ENCODE peak calls at places on chromosomes 12 and 14, in eight cellular contexts. One of them, this sample, is unnamed.

GRCh38 chr14:37641117-37641516 is 45.7 kb downstream of the TTC6 start:
- DNase-seq in IMR-90: no peak
- DNase-seq in HCT116: no peak
- DNase-seq in BE2C: no peak
- DNase-seq in fibroblast of pulmonary artery: no peak
- DNase-seq in effector memory CD4-positive, alpha-beta T cell: no peak
- DNase-seq in naive thymus-derived CD4-positive, alpha-beta T cell: no peak
- DNase-seq in GM23338: no peak
- DNase-seq in this sample: no peak

GRCh38 chr12:68378859-68379628 is 46.9 kb upstream of the MDM1 start:
- DNase-seq in GM23338: no peak
- DNase-seq in effector memory CD4-positive, alpha-beta T cell: no peak
- DNase-seq in HCT116: no peak
- DNase-seq in BE2C: no peak
- DNase-seq in naive thymus-derived CD4-positive, alpha-beta T cell: no peak
- DNase-seq in IMR-90: no peak
- DNase-seq in fibroblast of pulmonary artery: peak; percentile 37
- DNase-seq in this sample: no peak

GRCh38 chr12:20450591-20450990 is 82.3 kb downstream of the PDE3A start:
- DNase-seq in GM23338: no peak
- DNase-seq in naive thymus-derived CD4-positive, alpha-beta T cell: no peak
- DNase-seq in fibroblast of pulmonary artery: no peak
- DNase-seq in BE2C: no peak
- DNase-seq in HCT116: no peak
- DNase-seq in IMR-90: no peak
- DNase-seq in effector memory CD4-positive, alpha-beta T cell: no peak
- DNase-seq in this sample: no peak

GRCh38 chr12:1907652-1908611 is 10.5 kb downstream of the CACNA2D4 start:
- DNase-seq in GM23338: no peak
- DNase-seq in IMR-90: no peak
- DNase-seq in fibroblast of pulmonary artery: no peak
- DNase-seq in effector memory CD4-positive, alpha-beta T cell: no peak
- DNase-seq in BE2C: peak; percentile 48
- DNase-seq in naive thymus-derived CD4-positive, alpha-beta T cell: no peak
- DNase-seq in HCT116: no peak
- DNase-seq in this sample: no peak

GRCh38 chr12:8866429-8866828 is 44.0 kb downstream of the A2ML1 start:
- DNase-seq in effector memory CD4-positive, alpha-beta T cell: no peak
- DNase-seq in HCT116: no peak
- DNase-seq in naive thymus-derived CD4-positive, alpha-beta T cell: no peak
- DNase-seq in fibroblast of pulmonary artery: no peak
- DNase-seq in GM23338: no peak
- DNase-seq in BE2C: no peak
- DNase-seq in IMR-90: no peak
- DNase-seq in this sample: no peak

GRCh38 chr14:76098916-76099675 is 52.6 kb upstream of the GPATCH2L start:
- DNase-seq in HCT116: no peak
- DNase-seq in GM23338: no peak
- DNase-seq in BE2C: no peak
- DNase-seq in naive thymus-derived CD4-positive, alpha-beta T cell: no peak
- DNase-seq in effector memory CD4-positive, alpha-beta T cell: no peak
- DNase-seq in IMR-90: no peak
- DNase-seq in fibroblast of pulmonary artery: no peak
- DNase-seq in this sample: no peak

GRCh38 chr12:80805106-80805505 is 88.4 kb downstream of the MYF5 start:
- DNase-seq in HCT116: no peak
- DNase-seq in IMR-90: peak; percentile 49
- DNase-seq in naive thymus-derived CD4-positive, alpha-beta T cell: no peak
- DNase-seq in fibroblast of pulmonary artery: no peak
- DNase-seq in effector memory CD4-positive, alpha-beta T cell: no peak
- DNase-seq in BE2C: no peak
- DNase-seq in GM23338: no peak
- DNase-seq in this sample: no peak

GRCh38 chr14:20143911-20144310 is 5.3 kb downstream of the OR4N5 start:
- DNase-seq in naive thymus-derived CD4-positive, alpha-beta T cell: no peak
- DNase-seq in fibroblast of pulmonary artery: no peak
- DNase-seq in effector memory CD4-positive, alpha-beta T cell: no peak
- DNase-seq in BE2C: peak; percentile 8
- DNase-seq in HCT116: no peak
- DNase-seq in GM23338: peak; percentile 1
- DNase-seq in IMR-90: no peak
- DNase-seq in this sample: no peak

GRCh38 chr14:102508410-102508773 is 1.2 kb downstream of the ANKRD9 start:
- DNase-seq in HCT116: no peak
- DNase-seq in effector memory CD4-positive, alpha-beta T cell: no peak
- DNase-seq in BE2C: no peak
- DNase-seq in IMR-90: no peak
- DNase-seq in GM23338: no peak
- DNase-seq in fibroblast of pulmonary artery: no peak
- DNase-seq in naive thymus-derived CD4-positive, alpha-beta T cell: no peak
- DNase-seq in this sample: no peak

GRCh38 chr14:32661216-32661615 is 277.5 kb upstream of the NPAS3 start:
- DNase-seq in GM23338: no peak
- DNase-seq in HCT116: no peak
- DNase-seq in naive thymus-derived CD4-positive, alpha-beta T cell: no peak
- DNase-seq in IMR-90: no peak
- DNase-seq in fibroblast of pulmonary artery: no peak
- DNase-seq in BE2C: no peak
- DNase-seq in effector memory CD4-positive, alpha-beta T cell: no peak
- DNase-seq in this sample: no peak

GRCh38 chr14:49286257-49286983 is 299.8 kb downstream of the RPS29 start:
- DNase-seq in fibroblast of pulmonary artery: no peak
- DNase-seq in effector memory CD4-positive, alpha-beta T cell: no peak
- DNase-seq in BE2C: no peak
- DNase-seq in GM23338: no peak
- DNase-seq in IMR-90: no peak
- DNase-seq in naive thymus-derived CD4-positive, alpha-beta T cell: no peak
- DNase-seq in HCT116: no peak
- DNase-seq in this sample: no peak

GRCh38 chr12:6582959-6583358 is 14.9 kb upstream of the NOP2 start:
- DNase-seq in fibroblast of pulmonary artery: no peak
- DNase-seq in HCT116: no peak
- DNase-seq in effector memory CD4-positive, alpha-beta T cell: no peak
- DNase-seq in BE2C: no peak
- DNase-seq in naive thymus-derived CD4-positive, alpha-beta T cell: no peak
- DNase-seq in GM23338: no peak
- DNase-seq in IMR-90: no peak
- DNase-seq in this sample: no peak

GRCh38 chr14:55117816-55118441 is 11.1 kb upstream of the LGALS3 start:
- DNase-seq in naive thymus-derived CD4-positive, alpha-beta T cell: no peak
- DNase-seq in HCT116: no peak
- DNase-seq in fibroblast of pulmonary artery: peak; percentile 80
- DNase-seq in IMR-90: no peak
- DNase-seq in effector memory CD4-positive, alpha-beta T cell: no peak
- DNase-seq in GM23338: no peak
- DNase-seq in BE2C: no peak
- DNase-seq in this sample: no peak

GRCh38 chr14:93543766-93544165 is 113.0 kb downstream of the UNC79 start:
- DNase-seq in naive thymus-derived CD4-positive, alpha-beta T cell: no peak
- DNase-seq in GM23338: peak; percentile 20
- DNase-seq in effector memory CD4-positive, alpha-beta T cell: no peak
- DNase-seq in HCT116: peak; percentile 19
- DNase-seq in IMR-90: peak; percentile 33
- DNase-seq in BE2C: no peak
- DNase-seq in fibroblast of pulmonary artery: peak; percentile 48
- DNase-seq in this sample: no peak

GRCh38 chr12:50050410-50051280 is 6.8 kb upstream of the ASIC1 start:
- DNase-seq in HCT116: no peak
- DNase-seq in fibroblast of pulmonary artery: peak; percentile 90
- DNase-seq in BE2C: peak; percentile 42
- DNase-seq in naive thymus-derived CD4-positive, alpha-beta T cell: no peak
- DNase-seq in effector memory CD4-positive, alpha-beta T cell: no peak
- DNase-seq in GM23338: peak; percentile 78
- DNase-seq in IMR-90: peak; percentile 47
- DNase-seq in this sample: no peak

GRCh38 chr12:110117948-110118685 is 6.0 kb upstream of the IFT81 start:
- DNase-seq in HCT116: no peak
- DNase-seq in naive thymus-derived CD4-positive, alpha-beta T cell: no peak
- DNase-seq in BE2C: no peak
- DNase-seq in fibroblast of pulmonary artery: no peak
- DNase-seq in effector memory CD4-positive, alpha-beta T cell: no peak
- DNase-seq in GM23338: no peak
- DNase-seq in IMR-90: no peak
- DNase-seq in this sample: no peak

GRCh38 chr12:131509706-131510105 is 201.2 kb upstream of the SFSWAP start:
- DNase-seq in IMR-90: no peak
- DNase-seq in GM23338: no peak
- DNase-seq in HCT116: no peak
- DNase-seq in effector memory CD4-positive, alpha-beta T cell: no peak
- DNase-seq in naive thymus-derived CD4-positive, alpha-beta T cell: no peak
- DNase-seq in BE2C: no peak
- DNase-seq in fibroblast of pulmonary artery: no peak
- DNase-seq in this sample: no peak
- H3K4me3 ChIP-seq in IMR-90: no peak overlapping the region
- H3K4me3 ChIP-seq in GM23338: no peak overlapping the region
- H3K4me3 ChIP-seq in HCT116: no peak overlapping the region
- H3K4me3 ChIP-seq in effector memory CD4-positive, alpha-beta T cell: no peak overlapping the region
- H3K4me3 ChIP-seq in naive thymus-derived CD4-positive, alpha-beta T cell: no peak overlapping the region
- H3K4me3 ChIP-seq in BE2C: no peak overlapping the region
- H3K4me3 ChIP-seq in fibroblast of pulmonary artery: no peak overlapping the region
- H3K4me3 ChIP-seq in this sample: no peak overlapping the region

GRCh38 chr14:100307215-100308111 is 1.2 kb upstream of the SLC25A29 start:
- DNase-seq in fibroblast of pulmonary artery: no peak
- DNase-seq in effector memory CD4-positive, alpha-beta T cell: no peak
- DNase-seq in IMR-90: peak; percentile 17
- DNase-seq in GM23338: peak; percentile 66
- DNase-seq in BE2C: peak; percentile 34
- DNase-seq in HCT116: no peak
- DNase-seq in naive thymus-derived CD4-positive, alpha-beta T cell: no peak
- DNase-seq in this sample: no peak
- H3K4me3 ChIP-seq in fibroblast of pulmonary artery: peak overlapping the region; percentile 77
- H3K4me3 ChIP-seq in effector memory CD4-positive, alpha-beta T cell: peak overlapping the region; percentile 82
- H3K4me3 ChIP-seq in IMR-90: peak overlapping the region; percentile 88
- H3K4me3 ChIP-seq in GM23338: peak overlapping the region; percentile 77
- H3K4me3 ChIP-seq in BE2C: peak overlapping the region; percentile 85
- H3K4me3 ChIP-seq in HCT116: peak overlapping the region; percentile 55
- H3K4me3 ChIP-seq in naive thymus-derived CD4-positive, alpha-beta T cell: peak overlapping the region; percentile 59
- H3K4me3 ChIP-seq in this sample: peak overlapping the region; percentile 93

GRCh38 chr12:119183942-119184695 is 5.4 kb downstream of the HSPB8 start:
- DNase-seq in effector memory CD4-positive, alpha-beta T cell: no peak
- DNase-seq in fibroblast of pulmonary artery: no peak
- DNase-seq in HCT116: no peak
- DNase-seq in IMR-90: no peak
- DNase-seq in GM23338: no peak
- DNase-seq in naive thymus-derived CD4-positive, alpha-beta T cell: no peak
- DNase-seq in BE2C: no peak
- DNase-seq in this sample: no peak
- H3K4me3 ChIP-seq in effector memory CD4-positive, alpha-beta T cell: no peak overlapping the region
- H3K4me3 ChIP-seq in fibroblast of pulmonary artery: no peak overlapping the region
- H3K4me3 ChIP-seq in HCT116: no peak overlapping the region
- H3K4me3 ChIP-seq in IMR-90: no peak overlapping the region
- H3K4me3 ChIP-seq in GM23338: no peak overlapping the region
- H3K4me3 ChIP-seq in naive thymus-derived CD4-positive, alpha-beta T cell: no peak overlapping the region
- H3K4me3 ChIP-seq in BE2C: no peak overlapping the region
- H3K4me3 ChIP-seq in this sample: no peak overlapping the region

GRCh38 chr14:105853907-105854599 is 327.7 kb downstream of the TMEM121 start:
- DNase-seq in GM23338: no peak
- DNase-seq in BE2C: no peak
- DNase-seq in effector memory CD4-positive, alpha-beta T cell: no peak
- DNase-seq in HCT116: no peak
- DNase-seq in IMR-90: no peak
- DNase-seq in naive thymus-derived CD4-positive, alpha-beta T cell: no peak
- DNase-seq in fibroblast of pulmonary artery: no peak
- DNase-seq in this sample: no peak
- H3K4me3 ChIP-seq in GM23338: no peak overlapping the region
- H3K4me3 ChIP-seq in BE2C: no peak overlapping the region
- H3K4me3 ChIP-seq in effector memory CD4-positive, alpha-beta T cell: no peak overlapping the region
- H3K4me3 ChIP-seq in HCT116: no peak overlapping the region
- H3K4me3 ChIP-seq in IMR-90: no peak overlapping the region
- H3K4me3 ChIP-seq in naive thymus-derived CD4-positive, alpha-beta T cell: no peak overlapping the region
- H3K4me3 ChIP-seq in fibroblast of pulmonary artery: no peak overlapping the region
- H3K4me3 ChIP-seq in this sample: no peak overlapping the region

GRCh38 chr12:124147579-124147978 is 147.3 kb upstream of the RFLNA start:
- DNase-seq in BE2C: no peak
- DNase-seq in effector memory CD4-positive, alpha-beta T cell: no peak
- DNase-seq in GM23338: peak; percentile 62
- DNase-seq in IMR-90: no peak
- DNase-seq in fibroblast of pulmonary artery: no peak
- DNase-seq in HCT116: no peak
- DNase-seq in naive thymus-derived CD4-positive, alpha-beta T cell: no peak
- DNase-seq in this sample: no peak
- H3K4me3 ChIP-seq in BE2C: no peak overlapping the region
- H3K4me3 ChIP-seq in effector memory CD4-positive, alpha-beta T cell: no peak overlapping the region
- H3K4me3 ChIP-seq in GM23338: no peak overlapping the region
- H3K4me3 ChIP-seq in IMR-90: no peak overlapping the region
- H3K4me3 ChIP-seq in fibroblast of pulmonary artery: no peak overlapping the region
- H3K4me3 ChIP-seq in HCT116: no peak overlapping the region
- H3K4me3 ChIP-seq in naive thymus-derived CD4-positive, alpha-beta T cell: no peak overlapping the region
- H3K4me3 ChIP-seq in this sample: no peak overlapping the region

GRCh38 chr12:108826807-108827721 is 30.3 kb downstream of the SSH1 start:
- DNase-seq in BE2C: peak; percentile 32
- DNase-seq in effector memory CD4-positive, alpha-beta T cell: no peak
- DNase-seq in GM23338: no peak
- DNase-seq in fibroblast of pulmonary artery: no peak
- DNase-seq in HCT116: no peak
- DNase-seq in IMR-90: peak; percentile 60
- DNase-seq in naive thymus-derived CD4-positive, alpha-beta T cell: no peak
- DNase-seq in this sample: no peak

GRCh38 chr12:108827941-108828340 is 29.4 kb downstream of the SSH1 start:
- DNase-seq in GM23338: no peak
- DNase-seq in HCT116: no peak
- DNase-seq in BE2C: no peak
- DNase-seq in fibroblast of pulmonary artery: no peak
- DNase-seq in naive thymus-derived CD4-positive, alpha-beta T cell: no peak
- DNase-seq in effector memory CD4-positive, alpha-beta T cell: no peak
- DNase-seq in IMR-90: no peak
- DNase-seq in this sample: no peak

GRCh38 chr12:108826115-108826806 is 31.1 kb downstream of the SSH1 start:
- DNase-seq in effector memory CD4-positive, alpha-beta T cell: no peak
- DNase-seq in fibroblast of pulmonary artery: peak; percentile 96
- DNase-seq in HCT116: no peak
- DNase-seq in BE2C: peak; percentile 65
- DNase-seq in IMR-90: peak; percentile 97
- DNase-seq in naive thymus-derived CD4-positive, alpha-beta T cell: no peak
- DNase-seq in GM23338: no peak
- DNase-seq in this sample: no peak

GRCh38 chr12:108823804-108824203 is 33.6 kb downstream of the SSH1 start:
- DNase-seq in BE2C: no peak
- DNase-seq in naive thymus-derived CD4-positive, alpha-beta T cell: no peak
- DNase-seq in IMR-90: no peak
- DNase-seq in GM23338: no peak
- DNase-seq in HCT116: no peak
- DNase-seq in fibroblast of pulmonary artery: peak; percentile 30
- DNase-seq in effector memory CD4-positive, alpha-beta T cell: no peak
- DNase-seq in this sample: no peak

GRCh38 chr12:108825205-108825950 is 32.0 kb downstream of the SSH1 start:
- DNase-seq in GM23338: no peak
- DNase-seq in fibroblast of pulmonary artery: peak; percentile 54
- DNase-seq in effector memory CD4-positive, alpha-beta T cell: no peak
- DNase-seq in IMR-90: peak; percentile 76
- DNase-seq in HCT116: no peak
- DNase-seq in BE2C: no peak
- DNase-seq in naive thymus-derived CD4-positive, alpha-beta T cell: no peak
- DNase-seq in this sample: no peak
- H3K4me3 ChIP-seq in GM23338: no peak overlapping the region
- H3K4me3 ChIP-seq in fibroblast of pulmonary artery: peak overlapping the region; percentile 37
- H3K4me3 ChIP-seq in effector memory CD4-positive, alpha-beta T cell: no peak overlapping the region
- H3K4me3 ChIP-seq in IMR-90: peak overlapping the region; percentile 26
- H3K4me3 ChIP-seq in HCT116: no peak overlapping the region
- H3K4me3 ChIP-seq in BE2C: peak overlapping the region; percentile 46
- H3K4me3 ChIP-seq in naive thymus-derived CD4-positive, alpha-beta T cell: no peak overlapping the region
- H3K4me3 ChIP-seq in this sample: peak overlapping the region; percentile 1

This sample was measured in SK-N-MC.